ENCODE peak calls at places on chromosome 3, in four cellular contexts. P is HepG2, Q is GM12878, C is K562. Z is an unnamed sample.

GRCh38 chr3:23748398-23749110 is 57.2 kb upstream of the UBE2E1 start:
- DNase-seq in P (no peak), Q (no peak), C (no peak), Z (no peak)

GRCh38 chr3:8529738-8530525 is 28.3 kb downstream of the LMCD1 start:
- DNase-seq in P (no peak), Q (no peak), C (no peak), Z (no peak)

GRCh38 chr3:12753275-12754028 is 5.6 kb downstream of the TMEM40 start:
- DNase-seq in P (no peak), Q (no peak), C (no peak), Z (no peak)

GRCh38 chr3:66473637-66474036 is 27.2 kb downstream of the LRIG1 start:
- DNase-seq in P (no peak), Q (no peak), C (no peak), Z (no peak)

GRCh38 chr3:106814231-106814630 is 563.0 kb upstream of the CCDC54 start:
- DNase-seq in P (no peak), Q (no peak), C (no peak), Z (no peak)

GRCh38 chr3:12139111-12139511 is 19.6 kb downstream of the TIMP4 start:
- DNase-seq in P (peak), Q (no peak), C (peak), Z (peak)

GRCh38 chr3:5187152-5187919 is at the start of gene EDEM1:
- DNase-seq in P (peak), Q (peak), C (peak), Z (peak)

GRCh38 chr3:52232279-52233107 is 6.5 kb downstream of the TWF2 start:
- DNase-seq in P (no peak), Q (no peak), C (no peak), Z (no peak)

GRCh38 chr3:64501298-64501906 is 186.4 kb downstream of the ADAMTS9 start:
- DNase-seq in P (peak), Q (no peak), C (no peak), Z (no peak)

GRCh38 chr3:44339990-44340389 is 1.4 kb downstream of the TCAIM start:
- DNase-seq in P (no peak), Q (no peak), C (no peak), Z (no peak)

GRCh38 chr3:94225176-94225742 is 162.4 kb downstream of the NSUN3 start:
- DNase-seq in P (no peak), Q (no peak), C (no peak), Z (no peak)

GRCh38 chr3:172138792-172139507 is 99.6 kb downstream of the FNDC3B start:
- DNase-seq in P (peak), Q (peak), C (peak), Z (no peak)

GRCh38 chr3:51686056-51686455 is 15.0 kb downstream of the TEX264 start:
- DNase-seq in P (no peak), Q (no peak), C (no peak), Z (no peak)

GRCh38 chr3:13420817-13421755 is 964 bp upstream of the NUP210 start:
- DNase-seq in P (no peak), Q (peak), C (peak), Z (no peak)

GRCh38 chr3:38687306-38687705 is 37.8 kb upstream of the SCN5A start:
- DNase-seq in P (no peak), Q (no peak), C (no peak), Z (no peak)

GRCh38 chr3:59935025-59935424 is 885.2 kb upstream of the CFAP20DC start:
- DNase-seq in P (no peak), Q (peak), C (no peak), Z (no peak)

GRCh38 chr3:11641683-11642407 is 1.9 kb downstream of the VGLL4 start:
- DNase-seq in P (no peak), Q (no peak), C (peak), Z (peak)

GRCh38 chr3:112857526-112857925 is 10.9 kb upstream of the CD200R1L start:
- DNase-seq in P (no peak), Q (no peak), C (peak), Z (no peak)

GRCh38 chr3:182509312-182509711 is 284.0 kb upstream of the ATP11B start:
- DNase-seq in P (no peak), Q (no peak), C (no peak), Z (no peak)

GRCh38 chr3:24493951-24494615 is 567 bp downstream of the THRB start:
- DNase-seq in P (peak), Q (no peak), C (peak), Z (peak)

GRCh38 chr3:116154389-116154788 is 290.9 kb downstream of the LSAMP start:
- DNase-seq in P (no peak), Q (no peak), C (no peak), Z (no peak)

GRCh38 chr3:46978985-46979944 is at the start of gene NBEAL2:
- DNase-seq in P (peak), Q (peak), C (peak), Z (peak)

GRCh38 chr3:46982581-46982980 is 3.1 kb downstream of the NBEAL2 start:
- DNase-seq in P (no peak), Q (no peak), C (no peak), Z (no peak)

GRCh38 chr3:46984591-46985459 is 5.4 kb downstream of the NBEAL2 start:
- DNase-seq in P (no peak), Q (no peak), C (no peak), Z (no peak)

GRCh38 chr3:46979958-46980497 is 562 bp downstream of the NBEAL2 start:
- DNase-seq in P (no peak), Q (no peak), C (peak), Z (peak)

DNA sequence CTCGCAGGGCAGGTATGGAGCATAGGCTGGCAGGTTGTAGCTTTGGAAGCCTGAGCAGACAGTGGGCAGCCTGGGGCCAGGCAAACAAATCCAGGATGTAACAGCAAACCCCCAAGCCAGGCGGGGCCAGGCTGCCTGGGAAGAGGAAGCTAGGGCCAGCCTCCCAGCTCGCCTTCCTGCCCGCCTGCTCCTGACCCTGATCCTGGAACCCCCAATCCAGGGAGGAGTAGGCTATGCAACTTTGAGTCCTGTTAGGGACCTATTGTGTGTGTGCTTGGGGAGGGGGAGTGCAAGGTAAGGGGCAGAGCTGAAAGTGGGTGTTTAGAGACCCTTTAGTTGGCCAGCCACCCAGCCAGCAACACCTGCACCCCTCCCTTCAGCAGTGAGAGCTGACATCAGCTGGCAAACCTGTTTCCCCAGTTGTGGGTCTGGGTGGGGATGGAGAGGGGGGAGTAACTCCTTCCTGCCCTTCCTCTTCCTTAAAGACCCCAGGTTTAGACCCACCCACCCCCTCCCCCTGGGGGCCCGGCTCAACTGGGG is 2.5 kb downstream of the NBEAL2 start:
- DNase-seq in P (no peak), Q (no peak), C (no peak), Z (no peak)
- TF ChIP-seq FOXM1 in P (no peak), Q (no peak), C (no peak), Z (no peak)

GRCh38 chr3:99794485-99794884 is 23.2 kb upstream of the CMSS1 start:
- DNase-seq in P (no peak), Q (no peak), C (no peak), Z (no peak)

GRCh38 chr3:99789322-99789721 is 28.3 kb upstream of the CMSS1 start:
- DNase-seq in P (peak), Q (no peak), C (peak), Z (peak)
- TF ChIP-seq FOXK2 in P (no peak), Q (no peak), C (no peak), Z (no peak)

GRCh38 chr3:186275436-186275835 is 86.6 kb downstream of the DGKG start:
- DNase-seq in P (no peak), Q (no peak), C (no peak), Z (no peak)
- TF ChIP-seq FOXM1 in P (no peak), Q (no peak), C (no peak), Z (no peak)

GRCh38 chr3:37540786-37541185 is 320.9 kb upstream of the CTDSPL start:
- DNase-seq in P (no peak), Q (no peak), C (no peak), Z (no peak)
- TF ChIP-seq FOXK2 in P (no peak), Q (no peak), C (no peak), Z (no peak)

GRCh38 chr3:33256249-33256648 is 21.0 kb upstream of the FBXL2 start:
- DNase-seq in P (no peak), Q (no peak), C (no peak), Z (no peak)
- TF ChIP-seq FOXM1 in P (no peak), Q (no peak), C (no peak), Z (no peak)

GRCh38 chr3:73658227-73658626 is 33.5 kb upstream of the PDZRN3 start:
- DNase-seq in P (no peak), Q (no peak), C (no peak), Z (no peak)

GRCh38 chr3:73656241-73656890 is 31.6 kb upstream of the PDZRN3 start:
- DNase-seq in P (no peak), Q (no peak), C (no peak), Z (no peak)

GRCh38 chr3:73653877-73654276 is 29.1 kb upstream of the PDZRN3 start:
- DNase-seq in P (no peak), Q (no peak), C (no peak), Z (no peak)
- TF ChIP-seq FOXK2 in P (no peak), Q (no peak), C (no peak), Z (no peak)

GRCh38 chr3:138440137-138440536 is 5.7 kb downstream of the ESYT3 start:
- DNase-seq in P (no peak), Q (no peak), C (no peak), Z (no peak)

GRCh38 chr3:138440596-138440995 is 6.2 kb downstream of the ESYT3 start:
- DNase-seq in P (no peak), Q (no peak), C (no peak), Z (no peak)

GRCh38 chr3:138442433-138442832 is 8.0 kb downstream of the ESYT3 start:
- DNase-seq in P (peak), Q (no peak), C (peak), Z (peak)

GRCh38 chr3:138441742-138442141 is 7.3 kb downstream of the ESYT3 start:
- DNase-seq in P (no peak), Q (no peak), C (no peak), Z (no peak)

DNA sequence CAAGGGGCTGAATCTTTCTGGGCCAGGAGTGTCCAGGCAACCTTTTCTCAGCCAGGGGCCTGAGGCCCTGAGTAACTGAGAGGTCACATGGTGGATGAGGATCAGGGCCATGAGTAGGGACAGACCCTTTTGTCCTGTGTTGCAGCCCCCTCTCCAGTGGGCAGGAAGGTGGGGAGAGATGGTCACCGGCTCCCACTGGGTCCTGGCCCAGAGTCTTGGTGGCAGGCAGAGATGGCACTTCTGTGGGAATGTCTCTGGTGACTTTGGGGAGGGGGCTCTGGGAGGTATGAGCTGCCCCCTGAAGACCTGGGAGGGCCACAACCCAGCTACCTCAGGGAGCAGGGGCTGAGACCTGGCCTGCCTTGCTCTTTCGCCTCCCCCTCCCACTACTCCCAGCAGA is 6.8 kb downstream of the ESYT3 start:
- DNase-seq in P (no peak), Q (no peak), C (no peak), Z (no peak)
- TF ChIP-seq FOXM1 in P (no peak), Q (no peak), C (no peak), Z (no peak)

GRCh38 chr3:47961815-47962606 is 54.2 kb downstream of the MAP4 start:
- DNase-seq in P (no peak), Q (no peak), C (peak), Z (no peak)

GRCh38 chr3:47961036-47961435 is 55.2 kb downstream of the MAP4 start:
- DNase-seq in P (no peak), Q (no peak), C (no peak), Z (no peak)

DNA sequence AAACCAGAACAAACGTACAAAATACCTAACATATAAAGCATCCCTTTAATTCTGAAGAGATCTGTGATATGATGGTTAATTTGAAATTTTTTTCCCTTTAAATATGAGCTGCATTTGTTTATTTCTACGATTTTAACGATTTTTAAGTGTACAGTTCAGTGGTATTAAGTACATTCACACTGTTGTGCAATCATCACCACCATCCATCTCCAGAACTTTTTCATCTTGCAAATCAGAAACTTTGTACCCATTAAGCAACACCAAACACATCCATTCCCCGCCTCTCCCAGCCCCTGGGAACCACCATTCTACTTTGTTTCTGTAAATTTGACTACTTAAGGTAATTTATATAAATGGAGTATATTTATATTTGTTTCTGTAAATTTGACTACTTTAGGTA is 51.5 kb downstream of the MAP4 start:
- DNase-seq in P (peak), Q (no peak), C (no peak), Z (no peak)
- TF ChIP-seq FOXK2 in P (no peak), Q (no peak), C (no peak), Z (no peak)

DNA sequence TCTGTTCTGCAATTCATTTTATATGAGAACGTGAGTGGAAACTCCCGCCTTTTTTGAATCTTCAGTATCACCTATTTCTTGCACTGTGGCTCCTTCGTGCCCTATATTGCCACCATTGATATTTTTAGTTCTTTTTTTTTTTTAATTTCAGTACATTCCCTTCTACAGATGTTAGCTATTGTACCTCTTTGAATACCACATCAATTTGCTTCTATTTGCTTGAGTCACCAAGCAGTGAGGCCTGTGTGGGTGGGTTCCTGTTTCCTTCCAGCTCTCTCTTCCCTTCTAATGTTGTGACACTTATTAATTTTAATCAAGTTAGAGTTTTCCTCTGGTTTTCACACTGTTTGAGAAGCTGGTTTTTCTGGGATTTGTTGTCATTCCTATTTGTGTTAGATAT is 8.7 kb downstream of the HACD2 start:
- DNase-seq in P (no peak), Q (no peak), C (no peak), Z (no peak)
- TF ChIP-seq FOXM1 in P (no peak), Q (no peak), C (no peak), Z (no peak)

GRCh38 chr3:137110392-137110996 is 152.7 kb downstream of the IL20RB start:
- DNase-seq in P (peak), Q (no peak), C (peak), Z (peak)

GRCh38 chr3:137103739-137104138 is 146.0 kb downstream of the IL20RB start:
- DNase-seq in P (no peak), Q (no peak), C (no peak), Z (no peak)

GRCh38 chr3:137100326-137100725 is 142.5 kb downstream of the IL20RB start:
- DNase-seq in P (no peak), Q (no peak), C (no peak), Z (no peak)

DNA sequence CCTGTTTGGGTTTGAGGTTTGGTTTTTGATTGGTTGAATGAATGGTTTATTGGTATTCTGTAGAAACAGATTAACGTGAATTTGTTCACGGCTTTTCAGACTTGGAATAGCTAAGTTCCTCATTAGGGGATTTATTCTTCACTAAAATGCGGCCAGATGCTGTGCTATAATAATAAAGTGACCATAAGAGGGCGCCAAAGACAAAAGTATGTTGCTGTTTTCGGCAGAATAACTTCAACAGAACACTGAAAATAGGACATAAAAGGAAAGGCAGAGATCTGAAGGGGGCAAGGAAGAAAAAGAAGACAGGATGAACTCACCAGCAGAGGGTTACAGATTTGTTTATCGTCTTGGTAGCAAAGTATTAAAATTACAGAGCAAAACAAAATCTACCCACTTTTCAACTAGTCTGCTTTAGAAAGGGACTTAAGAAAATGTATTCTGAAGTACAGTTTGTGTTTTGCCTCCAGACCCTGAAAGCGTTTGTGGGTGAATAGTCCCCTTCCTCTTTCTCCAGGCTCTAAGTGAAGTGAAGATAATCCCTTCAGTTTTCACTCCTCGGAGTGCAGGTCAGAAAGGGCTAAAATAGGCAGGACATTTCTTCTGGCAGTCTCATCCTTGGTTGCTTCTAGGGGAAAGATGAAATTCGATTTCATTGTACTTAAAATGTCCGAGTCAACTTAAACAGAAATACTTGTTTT is 147.6 kb downstream of the IL20RB start:
- DNase-seq in P (peak), Q (peak), C (peak), Z (peak)
- TF ChIP-seq FOXK2 in P (no peak), Q (no peak), C (no peak), Z (no peak)

Z was measured in HEK293T.